ENCODE peak calls at places on chromosomes 6 and 20, in five cellular contexts. One of them, this sample, is unnamed. For H3K4me1, the result is how much of the 10 kb centered on the place peaks cover.

GRCh38 chr20:44733341-44734069 is 12.2 kb upstream of the KCNK15 start:
- DNase-seq in heart left ventricle: no peak
- DNase-seq in astrocyte: no peak
- DNase-seq in aorta: peak
- DNase-seq in endodermal cell: peak
- DNase-seq in this sample: no peak

GRCh38 chr20:17150858-17151257 is 76.0 kb upstream of the PCSK2 start:
- DNase-seq in heart left ventricle: no peak
- DNase-seq in astrocyte: no peak
- DNase-seq in aorta: no peak
- DNase-seq in endodermal cell: no peak
- DNase-seq in this sample: no peak

GRCh38 chr20:34512266-34512954 is 3.8 kb upstream of the DYNLRB1 start:
- DNase-seq in heart left ventricle: no peak
- DNase-seq in astrocyte: peak
- DNase-seq in aorta: no peak
- DNase-seq in endodermal cell: no peak
- DNase-seq in this sample: no peak

GRCh38 chr6:34540841-34541240 is 15.3 kb downstream of the SPDEF start:
- DNase-seq in heart left ventricle: no peak
- DNase-seq in astrocyte: no peak
- DNase-seq in aorta: no peak
- DNase-seq in endodermal cell: no peak
- DNase-seq in this sample: no peak

GRCh38 chr6:157991067-157991432 is 9.4 kb downstream of the SYNJ2 start:
- DNase-seq in heart left ventricle: no peak
- DNase-seq in astrocyte: no peak
- DNase-seq in aorta: no peak
- DNase-seq in endodermal cell: no peak
- DNase-seq in this sample: no peak

GRCh38 chr6:159041181-159041580 is 3.6 kb downstream of the TAGAP start:
- DNase-seq in heart left ventricle: no peak
- DNase-seq in astrocyte: no peak
- DNase-seq in aorta: no peak
- DNase-seq in endodermal cell: no peak
- DNase-seq in this sample: no peak

GRCh38 chr6:122401104-122401503 is 1.7 kb downstream of the HSF2 start:
- DNase-seq in heart left ventricle: no peak
- DNase-seq in astrocyte: no peak
- DNase-seq in aorta: no peak
- DNase-seq in endodermal cell: no peak
- DNase-seq in this sample: no peak

GRCh38 chr20:33668087-33668790 is 1.5 kb downstream of the ACTL10 start:
- DNase-seq in heart left ventricle: no peak
- DNase-seq in astrocyte: no peak
- DNase-seq in aorta: peak
- DNase-seq in endodermal cell: peak
- DNase-seq in this sample: no peak

GRCh38 chr20:52552181-52552872 is 360.7 kb upstream of the ZFP64 start:
- DNase-seq in heart left ventricle: no peak
- DNase-seq in astrocyte: peak
- DNase-seq in aorta: no peak
- DNase-seq in endodermal cell: no peak
- DNase-seq in this sample: no peak

GRCh38 chr20:33995053-33995816 is 1.5 kb downstream of the RALY start:
- DNase-seq in heart left ventricle: no peak
- DNase-seq in astrocyte: no peak
- DNase-seq in aorta: no peak
- DNase-seq in endodermal cell: no peak
- DNase-seq in this sample: no peak

GRCh38 chr20:9458075-9458818 is 56.1 kb upstream of the LAMP5 start:
- DNase-seq in heart left ventricle: no peak
- DNase-seq in astrocyte: no peak
- DNase-seq in aorta: no peak
- DNase-seq in endodermal cell: peak
- DNase-seq in this sample: no peak

GRCh38 chr6:168506460-168506859 is 65.5 kb downstream of the SMOC2 start:
- DNase-seq in heart left ventricle: no peak
- DNase-seq in astrocyte: no peak
- DNase-seq in aorta: no peak
- DNase-seq in endodermal cell: no peak
- DNase-seq in this sample: no peak

GRCh38 chr6:136510782-136511181 is 39.4 kb downstream of the MAP7 start:
- DNase-seq in heart left ventricle: no peak
- DNase-seq in astrocyte: peak
- DNase-seq in aorta: no peak
- DNase-seq in endodermal cell: no peak
- DNase-seq in this sample: no peak

GRCh38 chr20:55584964-55585363 is 420.4 kb downstream of the CBLN4 start:
- DNase-seq in heart left ventricle: no peak
- DNase-seq in astrocyte: no peak
- DNase-seq in aorta: no peak
- DNase-seq in endodermal cell: no peak
- DNase-seq in this sample: no peak

GRCh38 chr6:157592980-157593379 is 212.0 kb downstream of the ZDHHC14 start:
- DNase-seq in heart left ventricle: no peak
- DNase-seq in astrocyte: no peak
- DNase-seq in aorta: no peak
- DNase-seq in endodermal cell: no peak
- DNase-seq in this sample: no peak

GRCh38 chr20:41316602-41317535 is 662 bp downstream of the ZHX3 start:
- DNase-seq in heart left ventricle: peak
- DNase-seq in astrocyte: peak
- DNase-seq in aorta: peak
- DNase-seq in endodermal cell: peak
- DNase-seq in this sample: peak

GRCh38 chr20:44613575-44613974 is 31.2 kb downstream of the PKIG start:
- DNase-seq in heart left ventricle: no peak
- DNase-seq in astrocyte: no peak
- DNase-seq in aorta: peak
- DNase-seq in endodermal cell: no peak
- DNase-seq in this sample: no peak

GRCh38 chr6:148700713-148701392 is 46.0 kb upstream of the UST start:
- DNase-seq in heart left ventricle: no peak
- DNase-seq in astrocyte: peak
- DNase-seq in aorta: no peak
- DNase-seq in endodermal cell: no peak
- DNase-seq in this sample: no peak

GRCh38 chr6:18334251-18334650 is 52.9 kb upstream of the RNF144B start:
- DNase-seq in heart left ventricle: no peak
- DNase-seq in astrocyte: no peak
- DNase-seq in aorta: no peak
- DNase-seq in endodermal cell: no peak
- DNase-seq in this sample: no peak

GRCh38 chr6:20589266-20589665 is 55.0 kb downstream of the CDKAL1 start:
- DNase-seq in heart left ventricle: no peak
- DNase-seq in astrocyte: peak
- DNase-seq in aorta: no peak
- DNase-seq in endodermal cell: no peak
- DNase-seq in this sample: no peak

GRCh38 chr20:40749985-40750506 is 61.0 kb upstream of the MAFB start:
- DNase-seq in heart left ventricle: no peak
- DNase-seq in astrocyte: no peak
- DNase-seq in aorta: no peak
- DNase-seq in endodermal cell: no peak
- DNase-seq in this sample: no peak

GRCh38 chr6:21109421-21110178 is 484.0 kb upstream of the SOX4 start:
- DNase-seq in heart left ventricle: no peak
- DNase-seq in astrocyte: peak
- DNase-seq in aorta: no peak
- DNase-seq in endodermal cell: no peak
- DNase-seq in this sample: no peak

GRCh38 chr6:154445417-154445816 is 65.1 kb downstream of the CNKSR3 start:
- DNase-seq in heart left ventricle: no peak
- DNase-seq in astrocyte: no peak
- DNase-seq in aorta: no peak
- DNase-seq in endodermal cell: no peak
- DNase-seq in this sample: no peak

GRCh38 chr6:157274116-157274470 is 49.2 kb downstream of the TMEM242 start:
- DNase-seq in heart left ventricle: no peak
- DNase-seq in astrocyte: no peak
- DNase-seq in aorta: no peak
- DNase-seq in endodermal cell: no peak
- DNase-seq in this sample: no peak

DNA sequence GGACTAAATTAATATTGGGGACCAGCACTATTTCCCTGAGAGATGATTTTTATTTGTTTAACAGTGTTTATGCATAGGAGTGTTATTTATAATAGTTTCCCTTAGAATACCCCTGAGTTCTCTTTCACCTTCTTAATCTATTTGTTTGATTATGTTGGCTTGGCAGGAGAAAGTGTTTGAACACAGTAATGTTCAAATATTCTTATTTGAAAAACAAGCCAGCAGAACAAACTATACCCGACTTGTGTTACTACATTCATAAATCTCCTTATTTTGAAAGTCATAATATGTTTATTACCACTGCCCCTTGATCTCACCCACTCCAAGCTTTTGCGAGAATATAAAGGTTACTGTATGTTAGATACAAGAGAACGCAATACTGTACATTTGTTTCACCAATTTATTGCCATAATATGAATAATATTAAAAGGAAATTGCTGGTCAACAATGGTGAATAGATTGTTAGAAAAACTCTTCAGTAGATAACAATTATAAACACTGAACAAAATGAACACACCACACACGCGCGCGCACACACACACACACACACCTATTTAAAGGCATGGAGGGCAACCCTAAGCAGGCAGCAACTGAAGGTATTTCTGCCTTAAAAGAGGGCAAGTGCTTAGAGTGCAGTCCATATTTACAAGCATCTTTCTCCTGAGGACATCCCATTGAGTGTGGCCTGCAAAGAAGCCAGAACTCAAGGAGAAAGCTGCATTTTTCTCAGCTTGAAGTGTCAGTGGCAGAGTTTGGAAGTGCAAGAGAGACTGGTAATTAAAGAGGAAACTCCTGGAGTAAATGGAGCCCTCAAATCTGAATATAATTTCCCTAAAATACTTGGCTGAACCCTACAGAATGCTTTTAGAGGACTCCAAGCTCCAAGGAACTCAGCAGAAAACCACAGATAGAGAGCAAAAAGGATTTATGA is 279.4 kb upstream of the MAN1A1 start:
- DNase-seq in heart left ventricle: no peak
- DNase-seq in astrocyte: no peak
- DNase-seq in aorta: no peak
- DNase-seq in endodermal cell: no peak
- DNase-seq in this sample: no peak
- H3K27ac ChIP-seq in heart left ventricle: no peak
- H3K27ac ChIP-seq in astrocyte: no peak
- H3K27ac ChIP-seq in aorta: no peak
- H3K27ac ChIP-seq in endodermal cell: no peak
- H3K27ac ChIP-seq in this sample: no peak

GRCh38 chr6:125746731-125747588 is 2.5 kb upstream of the HEY2 start:
- DNase-seq in heart left ventricle: peak
- DNase-seq in astrocyte: peak
- DNase-seq in aorta: peak
- DNase-seq in endodermal cell: peak
- DNase-seq in this sample: peak
- H3K4me1 ChIP-seq in heart left ventricle: under half
- H3K4me1 ChIP-seq in astrocyte: under half
- H3K4me1 ChIP-seq in aorta: under half
- H3K4me1 ChIP-seq in endodermal cell: under half
- H3K4me1 ChIP-seq in this sample: under half

DNA sequence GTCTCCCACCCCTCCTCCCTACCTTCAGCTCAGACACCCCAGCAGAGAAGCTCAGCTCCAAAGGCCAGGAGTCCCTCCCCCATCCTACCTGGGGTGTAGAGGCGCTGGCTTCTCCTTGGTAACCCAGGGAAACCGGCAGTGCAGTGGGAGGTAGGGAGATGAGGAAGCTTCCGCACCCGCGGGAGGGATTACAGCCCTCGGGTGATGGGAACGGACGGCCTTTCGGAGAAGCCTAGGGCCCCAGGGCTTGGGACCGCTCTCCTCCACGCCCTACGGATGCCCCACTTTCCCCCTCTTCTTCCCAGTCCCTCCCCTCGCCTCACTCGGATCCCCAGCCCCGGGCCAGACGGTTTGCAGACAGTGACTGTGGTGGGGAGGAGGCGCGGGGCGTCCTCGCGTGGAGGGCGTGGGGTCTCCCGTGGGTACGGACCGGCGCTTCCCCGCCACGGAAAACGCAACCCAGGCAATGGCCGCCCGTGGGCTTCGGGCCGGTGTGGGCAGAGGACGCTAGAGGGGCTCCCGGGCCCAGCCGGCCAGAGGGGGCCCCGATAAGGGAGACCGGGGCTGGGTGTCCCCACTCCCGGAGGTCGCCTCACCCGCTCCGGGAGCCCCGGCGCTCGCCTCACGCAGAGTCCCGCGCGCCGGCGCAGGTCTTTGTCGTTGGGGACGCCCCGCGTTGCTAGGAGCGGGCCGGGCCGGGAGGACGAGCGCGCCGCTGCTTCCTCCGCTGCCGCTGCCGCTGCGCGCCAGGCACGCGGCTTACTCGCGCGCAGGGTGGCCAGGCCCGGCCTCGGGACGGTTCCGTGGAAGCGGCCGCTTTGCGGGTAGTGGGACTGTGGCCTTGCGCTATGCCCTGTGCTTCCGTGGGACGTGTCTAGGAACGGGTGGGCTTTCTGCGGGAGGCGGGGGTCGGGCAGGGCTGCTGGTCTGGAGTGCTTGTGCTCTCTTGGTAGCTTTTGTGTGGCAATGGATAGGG is 15.8 kb downstream of the AARS2 start:
- DNase-seq in heart left ventricle: no peak
- DNase-seq in astrocyte: no peak
- DNase-seq in aorta: no peak
- DNase-seq in endodermal cell: peak
- DNase-seq in this sample: no peak
- H3K27ac ChIP-seq in heart left ventricle: no peak
- H3K27ac ChIP-seq in astrocyte: no peak
- H3K27ac ChIP-seq in aorta: no peak
- H3K27ac ChIP-seq in endodermal cell: no peak
- H3K27ac ChIP-seq in this sample: no peak

DNA sequence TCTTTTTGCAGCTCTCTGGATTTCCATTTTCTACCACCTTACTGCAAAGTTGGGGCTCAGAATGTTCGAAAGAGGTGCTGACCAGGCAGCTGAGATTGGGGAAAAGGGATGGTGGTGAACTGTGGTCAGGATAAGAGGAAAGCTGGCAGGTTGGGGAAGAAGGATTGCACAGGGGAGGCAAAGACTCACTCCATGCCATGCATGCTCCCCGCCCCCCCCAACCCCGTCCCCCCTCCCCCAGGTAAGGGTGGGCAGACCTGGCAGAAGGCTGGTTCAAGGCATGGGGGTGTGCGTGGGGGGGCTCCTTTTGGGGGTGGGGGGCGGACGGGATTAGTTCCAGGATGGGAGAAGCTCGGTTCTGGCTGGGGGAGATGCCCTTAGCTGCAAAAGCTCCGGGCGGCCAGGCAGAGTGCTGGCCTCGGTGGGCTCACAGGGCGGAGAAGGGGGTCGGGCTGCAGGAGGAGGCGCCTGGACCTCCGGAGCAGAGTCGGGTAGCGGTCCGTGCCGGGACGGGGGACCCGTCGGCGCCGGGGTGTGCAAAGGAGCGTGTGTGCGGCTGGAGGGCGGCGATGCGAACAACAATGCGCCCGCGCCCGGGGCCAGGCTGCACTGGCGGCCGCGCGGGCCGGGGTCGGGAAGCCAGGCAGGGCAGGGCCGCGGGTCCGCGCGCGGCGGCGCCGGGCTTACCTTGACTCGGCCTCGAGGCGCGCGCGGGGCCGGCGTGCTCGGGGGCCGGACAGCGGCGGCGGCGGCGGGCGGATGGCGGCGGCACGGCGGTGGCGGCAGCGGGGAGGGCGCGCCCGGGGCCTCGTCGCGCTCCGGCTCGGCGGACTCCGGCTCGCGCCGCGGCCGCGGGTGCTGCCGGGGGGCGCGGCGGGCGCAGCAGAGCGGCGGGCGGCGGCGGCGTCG is 844 bp downstream of the ADNP start:
- DNase-seq in heart left ventricle: peak
- DNase-seq in astrocyte: no peak
- DNase-seq in aorta: peak
- DNase-seq in endodermal cell: peak
- DNase-seq in this sample: peak
- H3K4me1 ChIP-seq in heart left ventricle: under half
- H3K4me1 ChIP-seq in astrocyte: under half
- H3K4me1 ChIP-seq in aorta: under half
- H3K4me1 ChIP-seq in endodermal cell: under half
- H3K4me1 ChIP-seq in this sample: under half

This sample was measured in right lobe of liver.